ENCODE peak calls at places on chromosomes 13 and 19, in four cellular contexts. O, X, F and K are unnamed samples.

GRCh38 chr13:21637296-21637695 is 33.3 kb upstream of the MICU2 start:
- DNase-seq in O (peak), X (no peak), F (no peak), K (no peak)

GRCh38 chr13:50847501-50847900 is 4.0 kb upstream of the DLEU7 start:
- DNase-seq in O (no peak), X (no peak), F (no peak), K (no peak)

GRCh38 chr19:44570984-44571684 is 41.7 kb upstream of the CEACAM20 start:
- DNase-seq in O (peak), X (peak), F (no peak), K (no peak)

GRCh38 chr13:28503182-28503980 is 8.5 kb upstream of the FLT1 start:
- DNase-seq in O (no peak), X (no peak), F (no peak), K (no peak)

GRCh38 chr13:96346846-96347367 is 257.0 kb downstream of the HS6ST3 start:
- DNase-seq in O (no peak), X (no peak), F (no peak), K (no peak)

GRCh38 chr13:44231786-44232516 is 141.7 kb upstream of the SERP2 start:
- DNase-seq in O (peak), X (peak), F (no peak), K (no peak)

GRCh38 chr19:35518313-35518712 is 4.9 kb upstream of the DMKN start:
- DNase-seq in O (no peak), X (no peak), F (no peak), K (no peak)

GRCh38 chr13:82654851-82655517 is 1227.3 kb downstream of the SLITRK1 start:
- DNase-seq in O (peak), X (no peak), F (no peak), K (no peak)

GRCh38 chr13:97279913-97280312 is 57.8 kb downstream of the MBNL2 start:
- DNase-seq in O (peak), X (no peak), F (no peak), K (no peak)

GRCh38 chr13:98300956-98301641 is 124.0 kb upstream of the RNF113B start:
- DNase-seq in O (no peak), X (no peak), F (no peak), K (no peak)

GRCh38 chr19:42445948-42446347 is 3.2 kb upstream of the CXCL17 start:
- DNase-seq in O (no peak), X (no peak), F (no peak), K (no peak)

GRCh38 chr19:13171146-13171545 is 20.9 kb downstream of the IER2 start:
- DNase-seq in O (no peak), X (no peak), F (no peak), K (no peak)

GRCh38 chr13:75769141-75769905 is 133.2 kb downstream of the LMO7 start:
- DNase-seq in O (no peak), X (no peak), F (no peak), K (no peak)

GRCh38 chr13:50290186-50290585 is 274.9 kb downstream of the KCNRG start:
- DNase-seq in O (no peak), X (no peak), F (no peak), K (no peak)

GRCh38 chr19:51887522-51888498 is at the start of gene ZNF577:
- DNase-seq in O (peak), X (peak), F (peak), K (peak)

GRCh38 chr19:29714371-29714952 is 599 bp downstream of the C19orf12 start:
- DNase-seq in O (peak), X (peak), F (no peak), K (no peak)

GRCh38 chr19:55494172-55494761 is 6.0 kb downstream of the SSC5D start:
- DNase-seq in O (no peak), X (no peak), F (no peak), K (no peak)

GRCh38 chr19:35346193-35347052 is 1.3 kb upstream of the FFAR1 start:
- DNase-seq in O (no peak), X (peak), F (peak), K (peak)

GRCh38 chr13:51192348-51192747 is 29.9 kb upstream of the FAM124A start:
- DNase-seq in O (no peak), X (no peak), F (peak), K (no peak)

GRCh38 chr19:33740811-33741396 is 55.8 kb upstream of the KCTD15 start:
- DNase-seq in O (peak), X (no peak), F (no peak), K (no peak)

GRCh38 chr19:17762505-17763229 is 11.4 kb downstream of the FCHO1 start:
- DNase-seq in O (peak), X (no peak), F (no peak), K (no peak)

GRCh38 chr13:58142952-58143351 is 511.4 kb downstream of the PCDH17 start:
- DNase-seq in O (no peak), X (no peak), F (no peak), K (no peak)

GRCh38 chr19:29029271-29029670 is 183.7 kb downstream of the UQCRFS1 start:
- DNase-seq in O (no peak), X (no peak), F (no peak), K (no peak)

GRCh38 chr13:90105276-90105675 is 1242.2 kb upstream of the MIR17HG start:
- DNase-seq in O (no peak), X (no peak), F (no peak), K (no peak)

GRCh38 chr13:48636550-48636949 is 17.2 kb upstream of the CYSLTR2 start:
- DNase-seq in O (no peak), X (no peak), F (no peak), K (no peak)

GRCh38 chr13:75312884-75313520 is 169.0 kb downstream of the TBC1D4 start:
- DNase-seq in O (no peak), X (no peak), F (no peak), K (no peak)

GRCh38 chr13:90154311-90154960 is 1193.1 kb upstream of the MIR17HG start:
- DNase-seq in O (no peak), X (no peak), F (no peak), K (no peak)

GRCh38 chr19:2503521-2504109 is 27.7 kb downstream of the GADD45B start:
- DNase-seq in O (no peak), X (no peak), F (no peak), K (no peak)

GRCh38 chr19:41876847-41877489 is at the start of gene CD79A:
- DNase-seq in O (no peak), X (peak), F (no peak), K (peak)

GRCh38 chr13:94309997-94310842 is 169.3 kb downstream of the DCT start:
- DNase-seq in O (no peak), X (no peak), F (no peak), K (no peak)

GRCh38 chr19:43652546-43652874 is 12.9 kb upstream of the CADM4 start:
- DNase-seq in O (no peak), X (no peak), F (no peak), K (no peak)

GRCh38 chr19:49496574-49497008 is 357 bp downstream of the RPS11 start:
- DNase-seq in O (no peak), X (no peak), F (no peak), K (no peak)

GRCh38 chr13:114275309-114275708 is 6.1 kb upstream of the UPF3A start:
- DNase-seq in O (peak), X (no peak), F (no peak), K (no peak)

GRCh38 chr13:110138009-110138699 is 168.8 kb downstream of the COL4A1 start:
- DNase-seq in O (peak), X (no peak), F (peak), K (peak)

GRCh38 chr13:52348081-52348480 is 57.9 kb downstream of the THSD1 start:
- DNase-seq in O (no peak), X (no peak), F (no peak), K (no peak)

GRCh38 chr13:37306778-37307544 is 201.5 kb upstream of the CSNK1A1L start:
- DNase-seq in O (no peak), X (no peak), F (no peak), K (no peak)

GRCh38 chr19:2691951-2692350 is 10.5 kb downstream of the GNG7 start:
- DNase-seq in O (no peak), X (no peak), F (no peak), K (no peak)

GRCh38 chr19:13408889-13409518 is 97.3 kb downstream of the CACNA1A start:
- DNase-seq in O (no peak), X (no peak), F (no peak), K (no peak)

GRCh38 chr13:74977498-74977897 is 504.5 kb downstream of the TBC1D4 start:
- DNase-seq in O (no peak), X (no peak), F (no peak), K (no peak)

GRCh38 chr13:112346173-112346898 is 29.8 kb upstream of the SPACA7 start:
- DNase-seq in O (peak), X (no peak), F (no peak), K (no peak)
- TF ChIP-seq CTCF in O (no peak), X (no peak), F (no peak), K (no peak)

GRCh38 chr19:18833141-18833476 is 1.4 kb downstream of the UPF1 start:
- DNase-seq in O (no peak), X (no peak), F (no peak), K (no peak)

GRCh38 chr19:18831524-18832330 is at the start of gene UPF1:
- DNase-seq in O (peak), X (peak), F (peak), K (peak)

GRCh38 chr19:18830488-18830887 is 1.3 kb upstream of the UPF1 start:
- DNase-seq in O (no peak), X (no peak), F (no peak), K (no peak)

GRCh38 chr19:18833849-18834643 is 2.3 kb downstream of the UPF1 start:
- DNase-seq in O (no peak), X (no peak), F (no peak), K (no peak)

DNA sequence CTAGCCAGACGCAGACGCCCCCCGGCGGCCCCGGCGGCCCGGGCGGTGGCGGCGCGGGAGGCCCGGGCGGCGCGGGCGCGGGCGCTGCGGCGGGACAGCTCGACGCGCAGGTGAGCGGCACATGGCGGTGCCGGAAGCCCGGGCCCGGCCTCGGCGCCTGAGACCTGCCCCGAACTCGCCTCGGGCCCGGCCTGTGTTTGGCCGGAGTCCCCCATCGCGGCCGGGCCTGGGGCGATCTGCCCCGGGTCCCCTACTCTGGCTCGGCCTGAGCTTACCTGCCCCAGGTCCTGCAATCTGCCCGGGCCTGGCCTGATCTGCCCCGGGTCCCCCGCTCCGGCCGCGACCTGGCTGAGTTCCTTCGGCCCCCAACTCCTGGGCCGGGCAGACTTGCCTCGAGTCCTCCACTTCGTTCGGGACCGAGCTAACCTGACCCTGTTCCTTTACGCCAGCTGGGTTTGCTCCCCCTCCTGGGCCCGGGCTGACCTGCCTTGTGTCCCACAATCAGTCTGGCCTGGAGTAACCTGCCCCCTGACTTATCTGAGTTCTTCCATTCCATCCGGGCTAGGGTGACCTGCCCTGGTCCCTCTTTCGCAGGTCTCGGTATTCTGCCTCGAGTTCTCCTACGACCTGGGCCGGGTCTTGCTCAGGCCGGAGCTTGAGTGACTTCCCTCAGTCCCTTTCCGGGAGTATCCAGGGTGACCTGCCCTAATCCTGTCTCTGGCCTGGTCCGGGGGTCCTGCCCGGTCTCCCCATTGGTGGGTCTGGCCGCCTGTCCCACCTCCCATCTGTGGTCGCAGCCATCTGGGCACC is 777 bp downstream of the UPF1 start:
- DNase-seq in O (peak), X (peak), F (no peak), K (no peak)
- TF ChIP-seq CTCF in O (no peak), X (no peak), F (peak), K (no peak)

GRCh38 chr19:48489608-48490216 is 20.5 kb downstream of the CYTH2 start:
- DNase-seq in O (peak), X (peak), F (no peak), K (peak)
- TF ChIP-seq CTCF in O (peak), X (peak), F (peak), K (peak)

GRCh38 chr19:1285737-1286360 is at the start of gene EFNA2:
- DNase-seq in O (no peak), X (no peak), F (no peak), K (no peak)
- TF ChIP-seq CTCF in O (no peak), X (no peak), F (no peak), K (no peak)

GRCh38 chr19:38057954-38058690 is 151.1 kb downstream of the SIPA1L3 start:
- DNase-seq in O (no peak), X (no peak), F (no peak), K (no peak)

GRCh38 chr19:38056646-38057045 is 149.6 kb downstream of the SIPA1L3 start:
- DNase-seq in O (no peak), X (no peak), F (no peak), K (no peak)

GRCh38 chr19:38055655-38056521 is 148.9 kb downstream of the SIPA1L3 start:
- DNase-seq in O (no peak), X (no peak), F (no peak), K (no peak)

GRCh38 chr19:38059897-38060296 is 152.9 kb downstream of the SIPA1L3 start:
- DNase-seq in O (no peak), X (peak), F (no peak), K (no peak)

DNA sequence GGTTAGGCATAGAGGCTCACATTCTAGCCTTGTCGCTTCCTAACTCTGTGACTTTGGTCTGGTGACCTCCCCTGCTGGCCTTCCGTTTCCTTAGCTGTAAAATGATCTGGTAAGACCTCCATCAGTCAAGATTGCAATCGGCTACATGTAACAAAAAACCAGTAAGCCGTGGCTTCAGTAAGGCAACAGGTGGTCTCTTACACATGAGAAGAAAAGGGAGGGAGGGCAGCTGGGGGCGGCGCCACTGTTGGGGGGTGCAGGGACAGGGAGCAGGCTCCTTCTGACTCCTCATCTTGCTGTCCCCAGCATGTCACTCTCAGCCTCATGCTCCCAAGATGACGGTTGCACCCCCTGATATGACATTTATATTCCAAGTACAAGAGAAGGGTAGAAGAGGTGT is 148.0 kb downstream of the SIPA1L3 start:
- DNase-seq in O (no peak), X (no peak), F (no peak), K (no peak)
- TF ChIP-seq CTCF in O (no peak), X (no peak), F (no peak), K (no peak)

GRCh38 chr19:16156904-16157303 is 13.4 kb downstream of the HSH2D start:
- DNase-seq in O (no peak), X (no peak), F (no peak), K (no peak)
- TF ChIP-seq CTCF in O (no peak), X (no peak), F (no peak), K (no peak)

GRCh38 chr19:3984908-3985642 is at the start of gene EEF2:
- DNase-seq in O (peak), X (peak), F (peak), K (peak)
- TF ChIP-seq CTCF in O (no peak), X (peak), F (no peak), K (no peak)

GRCh38 chr13:61884830-61885229 is 469.2 kb upstream of the PCDH20 start:
- DNase-seq in O (no peak), X (no peak), F (no peak), K (no peak)

GRCh38 chr13:61874970-61875579 is 459.4 kb upstream of the PCDH20 start:
- DNase-seq in O (no peak), X (no peak), F (no peak), K (no peak)

DNA sequence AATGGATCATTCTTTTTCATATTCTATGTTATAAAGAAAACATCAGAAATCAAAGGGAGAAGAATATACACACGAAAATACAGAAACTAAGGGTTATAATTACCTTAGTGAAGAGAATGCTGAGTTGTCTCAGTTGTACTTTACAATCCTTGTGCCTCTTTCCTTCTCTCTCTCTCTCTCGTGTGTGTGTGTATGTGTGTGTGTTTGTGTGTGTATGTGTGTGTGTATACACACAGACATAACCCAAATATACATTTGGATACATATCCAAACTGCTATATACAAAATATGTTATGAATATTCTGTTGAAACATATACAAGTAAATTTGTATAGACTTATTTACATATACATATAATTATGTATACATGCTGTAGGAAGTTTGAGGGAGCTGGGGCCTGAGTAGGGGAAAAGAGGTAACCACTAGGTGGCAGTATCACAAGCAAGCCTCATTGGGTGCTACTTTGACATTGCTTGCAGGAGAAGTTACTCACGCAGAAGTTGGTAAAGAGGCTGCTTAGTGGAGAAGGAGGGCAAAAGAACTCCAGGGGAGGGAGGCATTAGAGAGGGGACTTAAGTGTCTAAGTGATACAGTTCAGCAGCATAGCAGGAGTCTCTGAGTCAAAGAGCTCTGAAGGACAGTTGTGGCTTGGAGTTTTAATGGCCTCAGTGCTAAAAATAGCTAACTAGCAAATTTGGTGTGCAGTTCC is 465.1 kb upstream of the PCDH20 start:
- DNase-seq in O (no peak), X (no peak), F (no peak), K (no peak)
- TF ChIP-seq CTCF in O (peak), X (peak), F (peak), K (no peak)